ENCODE peak calls at places on chromosomes 7 and 10, in seven cellular contexts. One of them, this sample, is unnamed.

GRCh38 chr7:70193514-70193913 is 595.2 kb downstream of the AUTS2 start:
- DNase-seq in left ventricle myocardium inferior: no peak
- DNase-seq in CD8-positive, alpha-beta T cell: no peak
- DNase-seq in choroid plexus epithelial cell: peak
- DNase-seq in right atrium auricular region: no peak
- DNase-seq in A549: no peak
- DNase-seq in suprapubic skin: no peak
- DNase-seq in this sample: peak

GRCh38 chr7:114928060-114928459 is 6.2 kb downstream of the MDFIC start:
- DNase-seq in right atrium auricular region: no peak
- DNase-seq in A549: no peak
- DNase-seq in suprapubic skin: no peak
- DNase-seq in choroid plexus epithelial cell: no peak
- DNase-seq in left ventricle myocardium inferior: no peak
- DNase-seq in CD8-positive, alpha-beta T cell: no peak
- DNase-seq in this sample: no peak

GRCh38 chr7:8441602-8442294 is 8.3 kb downstream of the NXPH1 start:
- DNase-seq in A549: no peak
- DNase-seq in suprapubic skin: no peak
- DNase-seq in CD8-positive, alpha-beta T cell: no peak
- DNase-seq in left ventricle myocardium inferior: no peak
- DNase-seq in choroid plexus epithelial cell: no peak
- DNase-seq in right atrium auricular region: no peak
- DNase-seq in this sample: no peak

GRCh38 chr10:92993671-92994304 is 66.8 kb upstream of the CYP26C1 start:
- DNase-seq in left ventricle myocardium inferior: no peak
- DNase-seq in CD8-positive, alpha-beta T cell: no peak
- DNase-seq in right atrium auricular region: no peak
- DNase-seq in A549: no peak
- DNase-seq in choroid plexus epithelial cell: no peak
- DNase-seq in suprapubic skin: no peak
- DNase-seq in this sample: no peak

GRCh38 chr7:79979437-79979836 is 155.2 kb upstream of the GNAI1 start:
- DNase-seq in suprapubic skin: no peak
- DNase-seq in CD8-positive, alpha-beta T cell: no peak
- DNase-seq in left ventricle myocardium inferior: no peak
- DNase-seq in right atrium auricular region: no peak
- DNase-seq in choroid plexus epithelial cell: peak
- DNase-seq in A549: no peak
- DNase-seq in this sample: no peak

GRCh38 chr10:28971255-28971654 is 293.9 kb downstream of the BAMBI start:
- DNase-seq in right atrium auricular region: no peak
- DNase-seq in CD8-positive, alpha-beta T cell: no peak
- DNase-seq in choroid plexus epithelial cell: no peak
- DNase-seq in suprapubic skin: no peak
- DNase-seq in A549: no peak
- DNase-seq in left ventricle myocardium inferior: no peak
- DNase-seq in this sample: no peak

GRCh38 chr7:130095812-130096211 is 25.5 kb downstream of the KLHDC10 start:
- DNase-seq in CD8-positive, alpha-beta T cell: no peak
- DNase-seq in choroid plexus epithelial cell: peak
- DNase-seq in suprapubic skin: no peak
- DNase-seq in left ventricle myocardium inferior: no peak
- DNase-seq in A549: no peak
- DNase-seq in right atrium auricular region: no peak
- DNase-seq in this sample: no peak

GRCh38 chr10:62076872-62077271 is 175.4 kb downstream of the ARID5B start:
- DNase-seq in CD8-positive, alpha-beta T cell: no peak
- DNase-seq in A549: peak
- DNase-seq in choroid plexus epithelial cell: peak
- DNase-seq in right atrium auricular region: no peak
- DNase-seq in suprapubic skin: no peak
- DNase-seq in left ventricle myocardium inferior: no peak
- DNase-seq in this sample: no peak

GRCh38 chr7:138645284-138645683 is 55.9 kb downstream of the SVOPL start:
- DNase-seq in A549: peak
- DNase-seq in left ventricle myocardium inferior: no peak
- DNase-seq in suprapubic skin: no peak
- DNase-seq in choroid plexus epithelial cell: no peak
- DNase-seq in right atrium auricular region: no peak
- DNase-seq in CD8-positive, alpha-beta T cell: no peak
- DNase-seq in this sample: no peak

GRCh38 chr10:104735036-104735435 is 93.9 kb downstream of the SORCS3 start:
- DNase-seq in CD8-positive, alpha-beta T cell: no peak
- DNase-seq in right atrium auricular region: no peak
- DNase-seq in choroid plexus epithelial cell: no peak
- DNase-seq in suprapubic skin: no peak
- DNase-seq in left ventricle myocardium inferior: peak
- DNase-seq in A549: no peak
- DNase-seq in this sample: no peak

GRCh38 chr10:93541402-93542357 is 24.8 kb upstream of the FFAR4 start:
- DNase-seq in choroid plexus epithelial cell: peak
- DNase-seq in CD8-positive, alpha-beta T cell: no peak
- DNase-seq in right atrium auricular region: no peak
- DNase-seq in suprapubic skin: no peak
- DNase-seq in left ventricle myocardium inferior: peak
- DNase-seq in A549: no peak
- DNase-seq in this sample: no peak

GRCh38 chr10:71429929-71430328 is 33.2 kb downstream of the CDH23 start:
- DNase-seq in left ventricle myocardium inferior: no peak
- DNase-seq in A549: peak
- DNase-seq in CD8-positive, alpha-beta T cell: no peak
- DNase-seq in choroid plexus epithelial cell: no peak
- DNase-seq in suprapubic skin: no peak
- DNase-seq in right atrium auricular region: no peak
- DNase-seq in this sample: no peak

DNA sequence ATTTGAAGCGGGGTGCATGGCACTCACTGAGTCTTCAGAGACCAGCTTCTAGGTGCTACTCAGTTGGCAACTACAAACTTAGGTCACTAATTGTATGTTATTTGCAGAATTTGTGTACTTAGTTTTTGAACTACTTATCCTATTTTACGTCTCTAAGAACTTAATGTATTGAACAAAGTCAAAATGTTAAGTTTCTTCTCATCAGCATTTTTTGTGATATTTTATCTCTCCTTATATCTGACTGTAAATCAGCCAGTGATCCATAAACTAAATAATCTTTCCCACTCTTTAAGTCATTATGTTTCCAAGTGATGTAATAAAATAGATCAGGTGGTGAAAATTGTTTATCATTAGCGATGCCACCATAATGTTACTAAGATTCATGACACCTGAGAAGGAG is 60.3 kb upstream of the TMEM248 start:
- DNase-seq in choroid plexus epithelial cell: no peak
- DNase-seq in right atrium auricular region: no peak
- DNase-seq in A549: no peak
- DNase-seq in left ventricle myocardium inferior: no peak
- DNase-seq in CD8-positive, alpha-beta T cell: no peak
- DNase-seq in suprapubic skin: no peak
- DNase-seq in this sample: no peak
- TF ChIP-seq CTCF in choroid plexus epithelial cell: no peak
- TF ChIP-seq CTCF in right atrium auricular region: no peak
- TF ChIP-seq CTCF in A549: no peak
- TF ChIP-seq CTCF in left ventricle myocardium inferior: no peak
- TF ChIP-seq CTCF in CD8-positive, alpha-beta T cell: no peak
- TF ChIP-seq CTCF in suprapubic skin: no peak
- TF ChIP-seq CTCF in this sample: no peak

GRCh38 chr7:101856488-101857357 is 39.3 kb downstream of the CUX1 start:
- DNase-seq in left ventricle myocardium inferior: peak
- DNase-seq in A549: peak
- DNase-seq in right atrium auricular region: peak
- DNase-seq in suprapubic skin: peak
- DNase-seq in CD8-positive, alpha-beta T cell: peak
- DNase-seq in choroid plexus epithelial cell: peak
- DNase-seq in this sample: peak
- TF ChIP-seq CTCF in left ventricle myocardium inferior: peak
- TF ChIP-seq CTCF in A549: peak
- TF ChIP-seq CTCF in right atrium auricular region: peak
- TF ChIP-seq CTCF in suprapubic skin: peak
- TF ChIP-seq CTCF in CD8-positive, alpha-beta T cell: peak
- TF ChIP-seq CTCF in choroid plexus epithelial cell: peak
- TF ChIP-seq CTCF in this sample: peak

GRCh38 chr7:4709187-4709586 is 27.1 kb downstream of the FOXK1 start:
- DNase-seq in right atrium auricular region: no peak
- DNase-seq in left ventricle myocardium inferior: no peak
- DNase-seq in choroid plexus epithelial cell: no peak
- DNase-seq in CD8-positive, alpha-beta T cell: no peak
- DNase-seq in A549: no peak
- DNase-seq in suprapubic skin: no peak
- DNase-seq in this sample: no peak
- TF ChIP-seq CTCF in right atrium auricular region: no peak
- TF ChIP-seq CTCF in left ventricle myocardium inferior: no peak
- TF ChIP-seq CTCF in choroid plexus epithelial cell: peak
- TF ChIP-seq CTCF in CD8-positive, alpha-beta T cell: no peak
- TF ChIP-seq CTCF in A549: no peak
- TF ChIP-seq CTCF in suprapubic skin: no peak
- TF ChIP-seq CTCF in this sample: no peak

GRCh38 chr7:24786306-24786705 is 29.0 kb upstream of the GSDME start:
- DNase-seq in left ventricle myocardium inferior: no peak
- DNase-seq in choroid plexus epithelial cell: no peak
- DNase-seq in A549: no peak
- DNase-seq in right atrium auricular region: no peak
- DNase-seq in CD8-positive, alpha-beta T cell: no peak
- DNase-seq in suprapubic skin: no peak
- DNase-seq in this sample: no peak

GRCh38 chr7:24788956-24789576 is 31.8 kb upstream of the GSDME start:
- DNase-seq in suprapubic skin: no peak
- DNase-seq in A549: no peak
- DNase-seq in choroid plexus epithelial cell: no peak
- DNase-seq in CD8-positive, alpha-beta T cell: no peak
- DNase-seq in left ventricle myocardium inferior: no peak
- DNase-seq in right atrium auricular region: no peak
- DNase-seq in this sample: no peak

GRCh38 chr7:24784292-24784691 is 27.0 kb upstream of the GSDME start:
- DNase-seq in left ventricle myocardium inferior: no peak
- DNase-seq in right atrium auricular region: no peak
- DNase-seq in suprapubic skin: no peak
- DNase-seq in A549: no peak
- DNase-seq in choroid plexus epithelial cell: no peak
- DNase-seq in CD8-positive, alpha-beta T cell: no peak
- DNase-seq in this sample: no peak

GRCh38 chr7:24786941-24787340 is 29.7 kb upstream of the GSDME start:
- DNase-seq in left ventricle myocardium inferior: no peak
- DNase-seq in choroid plexus epithelial cell: peak
- DNase-seq in A549: peak
- DNase-seq in right atrium auricular region: no peak
- DNase-seq in suprapubic skin: peak
- DNase-seq in CD8-positive, alpha-beta T cell: no peak
- DNase-seq in this sample: no peak

GRCh38 chr7:24788075-24788474 is 30.8 kb upstream of the GSDME start:
- DNase-seq in CD8-positive, alpha-beta T cell: no peak
- DNase-seq in suprapubic skin: no peak
- DNase-seq in right atrium auricular region: no peak
- DNase-seq in A549: no peak
- DNase-seq in left ventricle myocardium inferior: no peak
- DNase-seq in choroid plexus epithelial cell: no peak
- DNase-seq in this sample: no peak
- TF ChIP-seq CTCF in CD8-positive, alpha-beta T cell: peak
- TF ChIP-seq CTCF in suprapubic skin: no peak
- TF ChIP-seq CTCF in right atrium auricular region: no peak
- TF ChIP-seq CTCF in A549: peak
- TF ChIP-seq CTCF in left ventricle myocardium inferior: peak
- TF ChIP-seq CTCF in choroid plexus epithelial cell: peak
- TF ChIP-seq CTCF in this sample: peak

DNA sequence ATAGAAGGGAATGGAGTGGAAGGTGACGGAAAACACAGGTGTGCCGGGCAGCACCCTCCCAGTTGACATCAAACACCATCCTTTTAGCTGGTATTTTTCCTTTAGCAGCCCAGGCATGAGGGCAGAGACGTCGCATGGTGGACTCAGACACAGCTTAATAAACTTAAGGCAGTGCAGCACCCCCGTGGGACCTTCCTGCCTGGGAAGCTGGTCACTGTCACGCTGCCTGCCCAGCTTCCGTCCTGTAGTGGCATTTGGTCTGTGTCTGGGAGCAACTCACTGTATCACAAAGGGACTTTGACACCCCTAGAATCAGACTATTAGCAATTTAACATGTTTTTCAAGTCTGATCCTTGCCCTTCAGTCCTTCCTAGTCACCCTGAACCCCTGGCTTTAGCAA is 35.8 kb downstream of the IL15RA start:
- DNase-seq in right atrium auricular region: no peak
- DNase-seq in suprapubic skin: no peak
- DNase-seq in choroid plexus epithelial cell: no peak
- DNase-seq in CD8-positive, alpha-beta T cell: no peak
- DNase-seq in A549: no peak
- DNase-seq in left ventricle myocardium inferior: no peak
- DNase-seq in this sample: no peak
- TF ChIP-seq CTCF in right atrium auricular region: no peak
- TF ChIP-seq CTCF in suprapubic skin: no peak
- TF ChIP-seq CTCF in choroid plexus epithelial cell: no peak
- TF ChIP-seq CTCF in CD8-positive, alpha-beta T cell: no peak
- TF ChIP-seq CTCF in A549: no peak
- TF ChIP-seq CTCF in left ventricle myocardium inferior: no peak
- TF ChIP-seq CTCF in this sample: no peak

DNA sequence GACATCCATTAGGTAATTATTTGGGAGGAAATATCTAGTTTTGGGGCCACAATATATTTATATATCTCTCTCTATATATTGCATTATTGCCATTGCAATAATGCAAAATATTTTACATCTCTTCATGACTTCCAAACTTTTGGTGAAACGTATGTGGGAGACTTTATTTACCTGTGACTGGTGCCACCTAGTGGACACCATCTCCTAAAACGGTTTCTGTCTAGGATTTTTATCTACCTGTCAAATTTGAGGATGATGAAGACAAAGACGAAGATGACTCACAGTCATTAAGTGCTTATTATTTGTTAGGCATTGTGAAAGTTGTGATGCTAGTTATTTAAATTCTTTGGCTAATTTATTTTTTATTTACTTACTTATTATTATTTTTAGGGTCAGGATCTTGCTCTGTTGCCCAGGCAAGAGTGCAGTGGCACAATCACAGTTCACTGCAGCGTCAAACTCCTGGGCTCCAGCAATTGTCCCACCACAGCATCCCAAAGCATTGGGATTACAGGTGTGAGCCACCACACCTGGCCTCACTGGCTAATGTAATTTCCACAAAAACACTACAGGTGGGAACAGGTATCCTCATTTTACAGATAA is 18.7 kb upstream of the CBLL1 start:
- DNase-seq in left ventricle myocardium inferior: no peak
- DNase-seq in choroid plexus epithelial cell: peak
- DNase-seq in CD8-positive, alpha-beta T cell: peak
- DNase-seq in right atrium auricular region: no peak
- DNase-seq in suprapubic skin: no peak
- DNase-seq in A549: peak
- DNase-seq in this sample: peak
- TF ChIP-seq CTCF in left ventricle myocardium inferior: peak
- TF ChIP-seq CTCF in choroid plexus epithelial cell: peak
- TF ChIP-seq CTCF in CD8-positive, alpha-beta T cell: peak
- TF ChIP-seq CTCF in right atrium auricular region: peak
- TF ChIP-seq CTCF in suprapubic skin: peak
- TF ChIP-seq CTCF in A549: peak
- TF ChIP-seq CTCF in this sample: peak

DNA sequence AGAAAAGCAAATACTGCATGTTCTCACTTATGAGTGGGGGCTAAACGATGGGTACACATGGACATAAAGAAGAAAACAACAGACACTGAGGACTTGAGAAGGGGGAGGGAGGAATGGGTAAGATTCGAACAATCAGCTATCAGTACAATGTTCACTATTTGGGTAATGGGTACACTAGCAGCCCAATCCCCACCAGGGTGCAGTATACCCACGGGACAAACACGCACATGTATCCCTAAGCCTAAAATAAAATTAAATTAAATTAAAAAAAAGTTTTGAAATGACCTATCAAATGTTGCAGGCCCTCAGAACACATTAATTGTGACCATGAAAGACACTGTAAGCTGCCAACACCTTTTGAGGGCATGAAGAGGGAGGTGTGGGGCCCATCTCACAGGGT is 316.0 kb downstream of the WDR37 start:
- DNase-seq in suprapubic skin: no peak
- DNase-seq in right atrium auricular region: no peak
- DNase-seq in A549: no peak
- DNase-seq in left ventricle myocardium inferior: no peak
- DNase-seq in choroid plexus epithelial cell: no peak
- DNase-seq in CD8-positive, alpha-beta T cell: no peak
- DNase-seq in this sample: no peak
- TF ChIP-seq CTCF in suprapubic skin: no peak
- TF ChIP-seq CTCF in right atrium auricular region: no peak
- TF ChIP-seq CTCF in A549: no peak
- TF ChIP-seq CTCF in left ventricle myocardium inferior: no peak
- TF ChIP-seq CTCF in choroid plexus epithelial cell: no peak
- TF ChIP-seq CTCF in CD8-positive, alpha-beta T cell: no peak
- TF ChIP-seq CTCF in this sample: no peak

This sample was measured in GM13977.